ENCODE peak calls at places on chromosomes 3 and 15, in four cellular contexts. Z is HCT116, C is esophagus squamous epithelium, F is body of pancreas. X is an unnamed sample.
A peak's percentile ranks its signal among the peaks of the same experiment; 100 is the strongest.

GRCh38 chr3:122784436-122784835 is 9.2 kb downstream of the HSPBAP1 start:
- DNase-seq in Z (no peak), C (no peak), F (no peak), X (no peak)

GRCh38 chr3:19907523-19907922 is 26.5 kb downstream of the EFHB start:
- DNase-seq in Z (no peak), C (no peak), F (no peak), X (no peak)

GRCh38 chr3:159821737-159822136 is 166.9 kb upstream of the IL12A start:
- DNase-seq in Z (no peak), C (no peak), F (no peak), X (no peak)

GRCh38 chr15:71048913-71049675 is 66.2 kb upstream of the THSD4 start:
- DNase-seq in Z (no peak), C (no peak), F (no peak), X (no peak)

GRCh38 chr3:151918253-151919029 is 45.0 kb downstream of the SUCNR1 start:
- DNase-seq in Z (peak; percentile 50), C (no peak), F (no peak), X (peak; percentile 65)

GRCh38 chr3:120526011-120526870 is 69.9 kb upstream of the NDUFB4 start:
- DNase-seq in Z (no peak), C (no peak), F (no peak), X (no peak)

GRCh38 chr15:29613951-29614382 is 208.3 kb downstream of the TJP1 start:
- DNase-seq in Z (peak; percentile 33), C (no peak), F (peak; percentile 23), X (peak; percentile 11)

GRCh38 chr15:67133738-67134576 is 68.6 kb downstream of the SMAD3 start:
- DNase-seq in Z (no peak), C (no peak), F (no peak), X (no peak)

GRCh38 chr3:197811343-197811742 is 20.3 kb downstream of the LRCH3 start:
- DNase-seq in Z (no peak), C (no peak), F (no peak), X (peak; percentile 8)

GRCh38 chr15:42707068-42707467 is 29.9 kb downstream of the CDAN1 start:
- DNase-seq in Z (no peak), C (no peak), F (no peak), X (no peak)

GRCh38 chr15:66702770-66703539 is 919 bp downstream of the SMAD6 start:
- DNase-seq in Z (no peak), C (no peak), F (peak; percentile 37), X (peak; percentile 56)

DNA sequence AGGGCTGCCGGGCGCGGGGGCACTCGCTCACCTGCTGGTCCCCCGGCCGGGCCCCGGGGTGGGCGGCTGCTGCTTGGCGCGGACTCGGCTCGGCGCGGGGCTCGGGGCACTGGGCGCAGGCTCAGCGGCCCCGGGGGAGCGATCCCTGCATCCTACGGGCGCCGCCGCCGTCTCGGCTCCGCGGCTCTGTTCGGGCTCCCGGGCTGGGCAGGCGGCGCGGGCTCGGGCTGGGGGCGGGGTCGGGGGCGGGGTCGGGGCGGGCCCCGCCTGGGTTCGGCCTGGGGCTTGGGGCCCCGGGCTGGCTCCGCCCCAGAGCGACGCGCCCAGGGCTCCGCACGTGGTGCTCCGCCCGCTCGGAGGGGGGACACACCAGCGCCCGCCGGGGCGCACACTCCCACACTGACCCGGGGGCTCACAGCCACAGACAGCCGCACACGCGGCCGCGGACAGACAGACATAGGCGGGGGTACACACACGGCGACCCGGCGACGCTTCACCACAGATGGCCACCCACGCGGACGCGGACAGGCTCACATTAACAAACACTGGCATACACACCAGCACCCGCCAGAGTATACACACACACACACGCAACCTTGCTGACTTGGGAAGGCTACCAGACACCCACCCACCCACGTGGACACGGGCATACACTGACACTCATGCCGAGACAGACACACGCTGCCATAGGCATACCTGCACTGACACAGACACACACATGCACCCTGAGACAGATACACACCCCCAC is at the start of gene SCN5A:
- DNase-seq in Z (no peak), C (no peak), F (peak; percentile 54), X (peak; percentile 60)
- TF ChIP-seq POLR2A in Z (no peak), C (no peak), F (no peak), X (no peak)

GRCh38 chr15:98865397-98866339 is 141.9 kb downstream of the PGPEP1L start:
- DNase-seq in Z (peak; percentile 38), C (peak; percentile 29), F (peak; percentile 72), X (peak; percentile 85)
- TF ChIP-seq POLR2A in Z (peak; percentile 39), C (no peak), F (no peak), X (no peak)

GRCh38 chr3:10547841-10548783 is 42.7 kb upstream of the ATP2B2 start:
- DNase-seq in Z (no peak), C (no peak), F (no peak), X (no peak)
- TF ChIP-seq POLR2A in Z (no peak), C (no peak), F (no peak), X (no peak)

DNA sequence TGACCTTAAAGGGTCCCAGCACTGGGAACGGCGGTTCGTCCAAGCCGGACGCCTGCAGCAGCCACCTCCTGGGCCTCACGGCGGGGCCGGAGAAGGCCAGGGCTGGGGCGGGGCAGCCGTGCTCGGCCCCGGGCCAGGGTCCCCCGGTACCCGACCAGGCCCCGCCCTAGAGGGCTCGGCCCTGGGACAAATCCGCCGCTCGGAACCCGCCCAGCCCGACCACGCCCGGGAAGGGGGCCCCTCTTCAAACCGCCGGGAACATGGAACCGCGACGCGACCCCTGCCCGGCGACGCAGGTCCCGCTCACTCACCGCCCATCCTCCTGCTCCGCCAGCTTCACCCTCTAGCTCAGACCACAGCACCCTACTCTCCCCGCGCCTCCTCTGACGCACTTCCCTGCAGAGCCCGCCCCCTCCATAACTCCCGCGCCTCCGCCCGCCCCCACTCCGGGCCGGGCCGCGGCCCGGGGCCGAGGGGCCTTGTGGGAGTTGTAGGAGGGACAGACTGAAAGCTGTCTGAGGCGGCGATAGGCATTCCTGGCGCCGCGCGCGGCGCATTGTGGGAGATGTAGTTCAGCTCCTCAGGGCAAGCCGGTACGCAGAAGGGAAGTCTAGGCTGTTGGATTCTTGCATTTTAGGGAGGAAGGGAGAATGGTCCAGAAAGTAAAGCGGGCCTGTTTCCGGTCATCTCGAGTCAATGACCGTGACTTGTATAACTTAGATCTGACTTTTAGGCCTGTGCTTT is at the start of gene CLDND1:
- DNase-seq in Z (peak; percentile 97), C (peak; percentile 88), F (peak; percentile 95), X (peak; percentile 97)
- TF ChIP-seq POLR2A in Z (peak; percentile 74), C (no peak), F (peak; percentile 63), X (peak; percentile 80)

GRCh38 chr3:128410669-128411573 is 55.8 kb downstream of the DNAJB8 start:
- DNase-seq in Z (no peak), C (no peak), F (peak; percentile 81), X (peak; percentile 52)
- TF ChIP-seq POLR2A in Z (no peak), C (no peak), F (no peak), X (no peak)

GRCh38 chr3:66500575-66501482 is at the start of gene LRIG1:
- DNase-seq in Z (peak; percentile 91), C (peak; percentile 86), F (peak; percentile 100), X (peak; percentile 92)
- TF ChIP-seq POLR2A in Z (no peak), C (no peak), F (peak; percentile 91), X (peak; percentile 27)

GRCh38 chr3:38165722-38166387 is 518 bp downstream of the OXSR1 start:
- DNase-seq in Z (no peak), C (no peak), F (peak; percentile 62), X (no peak)

GRCh38 chr3:38163117-38163870 is 2.0 kb upstream of the OXSR1 start:
- DNase-seq in Z (no peak), C (no peak), F (no peak), X (peak; percentile 51)

GRCh38 chr3:38164136-38164965 is 986 bp upstream of the OXSR1 start:
- DNase-seq in Z (no peak), C (no peak), F (no peak), X (no peak)

GRCh38 chr3:38168151-38168987 is 3.0 kb downstream of the OXSR1 start:
- DNase-seq in Z (no peak), C (no peak), F (no peak), X (no peak)

DNA sequence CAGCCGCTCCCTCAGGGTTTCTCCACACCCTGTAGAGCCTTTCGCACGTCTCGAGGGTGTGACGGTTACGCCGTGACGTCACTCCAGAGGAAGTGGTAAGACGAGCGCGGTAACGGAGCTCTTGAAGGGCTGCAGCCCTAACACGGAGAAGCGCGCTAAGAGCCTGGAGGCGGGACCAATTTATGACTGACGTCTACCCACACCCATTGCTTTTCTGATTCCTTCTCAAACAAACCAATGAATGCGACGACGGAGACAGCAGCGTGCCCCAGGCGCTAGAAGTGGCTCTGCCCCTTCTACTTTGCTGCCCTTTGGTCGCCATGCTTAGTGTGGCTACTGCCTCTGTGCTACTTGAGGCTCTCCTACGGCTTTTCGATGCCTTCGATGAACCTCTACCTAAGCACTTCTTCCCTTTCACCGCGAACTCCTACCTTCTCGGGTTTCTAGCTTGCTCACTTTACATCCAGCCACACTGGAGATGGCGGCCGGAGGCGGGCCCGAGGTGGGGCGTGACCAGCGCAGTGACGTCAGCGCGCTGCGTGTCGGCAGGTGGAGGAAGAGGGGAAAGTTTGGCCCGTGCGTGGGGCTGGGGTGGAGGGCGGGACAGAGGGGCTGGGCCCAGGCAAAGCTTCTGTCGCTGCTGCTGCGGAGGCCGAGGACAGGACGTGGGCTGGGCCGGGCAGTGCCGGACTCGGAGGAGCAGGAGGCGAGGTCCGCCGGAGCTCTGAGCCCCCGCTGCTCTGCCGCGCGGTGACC is at the start of gene OXSR1:
- DNase-seq in Z (peak; percentile 100), C (peak; percentile 97), F (peak; percentile 99), X (peak; percentile 100)
- TF ChIP-seq POLR2A in Z (peak; percentile 79), C (no peak), F (peak; percentile 77), X (peak; percentile 75)

DNA sequence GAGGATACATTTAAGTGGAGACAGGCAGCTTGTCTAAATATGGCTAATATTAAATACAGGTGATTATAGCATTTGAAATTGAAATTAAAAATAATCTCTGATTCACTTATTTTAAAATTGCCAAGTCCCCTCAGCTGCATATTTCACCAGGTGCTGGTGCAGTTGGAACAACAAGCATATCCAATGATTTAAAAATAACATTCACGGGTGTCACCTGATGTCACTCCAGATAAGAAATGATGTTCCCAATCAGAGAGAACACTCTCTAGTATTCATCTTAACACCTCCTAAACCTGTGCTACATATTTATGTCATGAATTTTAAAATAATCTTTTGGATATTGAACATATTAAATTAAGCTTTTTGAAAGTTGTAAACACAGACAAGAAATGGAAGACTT is 249.9 kb downstream of the CADM2 start:
- DNase-seq in Z (no peak), C (no peak), F (no peak), X (no peak)
- TF ChIP-seq POLR2A in Z (no peak), C (no peak), F (no peak), X (no peak)

DNA sequence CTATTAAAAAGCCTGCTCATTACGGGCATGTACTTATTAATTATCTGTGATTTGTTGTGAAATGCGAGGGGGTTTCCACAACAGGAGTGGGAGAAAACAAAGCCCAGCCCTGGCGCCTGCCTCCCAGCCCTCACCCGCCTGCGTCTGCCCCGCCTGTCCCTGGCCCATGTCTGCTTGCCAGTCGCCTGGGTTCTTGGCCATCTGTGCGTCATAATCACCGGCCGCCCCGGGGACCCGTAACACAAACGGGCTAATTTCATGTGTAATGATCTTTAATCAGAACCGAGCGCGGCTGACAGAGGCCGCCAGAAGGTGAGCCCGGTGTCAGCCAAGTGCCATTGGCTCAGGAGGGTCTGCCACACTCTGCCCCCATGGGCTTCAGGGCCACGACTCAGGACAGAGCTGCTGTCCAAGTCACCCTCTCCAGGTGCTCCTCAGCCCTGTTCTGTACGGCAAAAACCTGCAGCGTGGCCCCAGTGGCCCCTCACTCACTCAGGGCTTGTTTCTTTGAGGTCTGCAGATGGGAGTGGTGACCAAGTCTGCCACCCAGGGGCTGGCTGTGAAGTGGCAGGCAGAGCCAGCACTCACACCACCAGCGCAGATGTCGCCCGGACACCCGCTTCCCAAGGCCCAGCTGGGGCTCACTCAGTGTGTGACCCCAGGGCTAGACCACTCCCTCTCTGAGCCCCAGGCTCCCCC is 28.8 kb upstream of the TMEM115 start:
- DNase-seq in Z (no peak), C (no peak), F (peak; percentile 74), X (peak; percentile 30)
- TF ChIP-seq POLR2A in Z (no peak), C (no peak), F (no peak), X (no peak)